ENCODE peak calls at places on chromosome 16, in nine cellular contexts. H is stimulated activated CD4-positive, alpha-beta T cell treated with anti-CD3 and anti-CD28 coated beads, Interleukin-12 subunit alpha, Interleukin-12 subunit beta, amount 100 ng/mL, for 4 hours; O is HuH-7; Y is head of caudate nucleus; R is GM13977; A is T-helper 1 cell; D is cardiac muscle cell; U is activated T-helper 1 cell treated with anti-CD3 and anti-CD28 coated beads, Interleukin-12 subunit alpha, Interleukin-12 subunit beta, Interleukin-2, Interleukin-4 antibody, amounts not matched to agents 30 ng/mL and 10 ng/mL and 1 ng/mL, durations not matched to agents 14 hours and 24 hours and 36 hours; B is PC-3. C is an unnamed sample.

GRCh38 chr16:84495506-84495905 is 9.0 kb downstream of the MEAK7 start:
- DNase-seq in U (no peak), Y (no peak), R (no peak), O (no peak), B (no peak), D (no peak), A (no peak), H (no peak), C (no peak)

GRCh38 chr16:86949116-86949515 is 368.1 kb downstream of the C16orf95 start:
- DNase-seq in B (no peak), D (no peak), A (no peak), H (no peak), Y (no peak), U (no peak), O (no peak), R (no peak), C (no peak)

GRCh38 chr16:17101646-17102045 is 369.1 kb downstream of the XYLT1 start:
- DNase-seq in B (no peak), R (no peak), H (no peak), D (no peak), A (no peak), U (no peak), O (no peak), Y (no peak), C (peak)

GRCh38 chr16:17766012-17766411 is 295.3 kb upstream of the XYLT1 start:
- DNase-seq in R (no peak), D (no peak), O (no peak), B (no peak), A (no peak), U (no peak), H (no peak), Y (no peak), C (no peak)

GRCh38 chr16:11396241-11397048 is 51.2 kb downstream of the RMI2 start:
- DNase-seq in B (peak), R (peak), A (no peak), H (peak), U (peak), O (peak), D (peak), Y (peak), C (no peak)

GRCh38 chr16:70576431-70577255 is 53.0 kb downstream of the SF3B3 start:
- DNase-seq in O (no peak), R (peak), U (no peak), A (no peak), D (no peak), B (peak), Y (no peak), H (no peak), C (peak)

GRCh38 chr16:3736116-3736515 is 18.8 kb upstream of the TRAP1 start:
- DNase-seq in A (no peak), D (no peak), R (no peak), O (no peak), U (no peak), H (no peak), Y (no peak), B (no peak), C (no peak)

GRCh38 chr16:85759631-85760419 is 8.9 kb upstream of the C16orf74 start:
- DNase-seq in D (no peak), A (no peak), Y (no peak), H (no peak), O (peak), B (peak), R (peak), U (no peak), C (no peak)

GRCh38 chr16:80346160-80346632 is 194.6 kb upstream of the DYNLRB2 start:
- DNase-seq in U (no peak), Y (no peak), B (no peak), A (no peak), R (peak), D (no peak), O (no peak), H (no peak), C (no peak)

GRCh38 chr16:11219188-11219587 is 36.8 kb downstream of the SOCS1 start:
- DNase-seq in O (no peak), U (no peak), H (no peak), A (no peak), Y (no peak), D (no peak), B (no peak), R (no peak), C (no peak)

GRCh38 chr16:69274699-69275235 is 36.4 kb upstream of the VPS4A start:
- DNase-seq in O (no peak), U (no peak), R (no peak), A (no peak), H (no peak), B (no peak), D (no peak), Y (no peak), C (no peak)

GRCh38 chr16:79182618-79183017 is 417.9 kb downstream of the MAF start:
- DNase-seq in A (no peak), D (no peak), H (no peak), O (no peak), B (no peak), Y (no peak), U (no peak), R (no peak), C (no peak)

GRCh38 chr16:86725401-86725800 is 147.1 kb downstream of the FOXL1 start:
- DNase-seq in O (no peak), B (no peak), D (no peak), R (no peak), H (no peak), Y (no peak), A (no peak), U (no peak), C (no peak)

GRCh38 chr16:64172652-64173051 is 949.2 kb downstream of the CDH11 start:
- DNase-seq in H (no peak), R (no peak), Y (no peak), O (no peak), U (no peak), D (no peak), B (no peak), A (no peak), C (no peak)